ENCODE peak calls at places on chromosome 6, in ten cellular contexts. X, K, I, G, H, F, V, P, J and A are unnamed samples.

GRCh38 chr6:113449051-113449450 is 408.1 kb upstream of the MARCKS start:
- DNase-seq in V (no peak), J (no peak), G (no peak), I (no peak), H (no peak), F (no peak), X (no peak), K (no peak), P (no peak), A (no peak)

GRCh38 chr6:152150196-152150595 is 342.7 kb downstream of the ESR1 start:
- DNase-seq in J (no peak), F (no peak), I (no peak), G (no peak), H (no peak), P (no peak), K (no peak), X (no peak), V (no peak), A (no peak)

GRCh38 chr6:81894788-81895221 is 142.3 kb upstream of the TENT5A start:
- DNase-seq in J (no peak), X (peak), G (no peak), H (no peak), V (peak), K (peak), I (peak), P (no peak), F (no peak), A (peak)

GRCh38 chr6:85127696-85128225 is 322.1 kb upstream of the NT5E start:
- DNase-seq in I (no peak), F (no peak), P (no peak), K (no peak), H (no peak), X (no peak), G (no peak), J (no peak), V (no peak), A (no peak)

GRCh38 chr6:99467509-99468106 is 42.5 kb upstream of the PNISR start:
- DNase-seq in X (no peak), P (no peak), J (peak), G (no peak), I (no peak), F (peak), K (no peak), H (peak), V (peak), A (no peak)

GRCh38 chr6:21987501-21987957 is 309.3 kb downstream of the PRL start:
- DNase-seq in H (peak), V (peak), G (peak), J (no peak), I (peak), K (peak), P (peak), X (peak), F (no peak), A (peak)

GRCh38 chr6:119350202-119351004 is 842 bp upstream of the MAN1A1 start:
- DNase-seq in X (no peak), I (no peak), G (no peak), K (no peak), F (peak), P (no peak), J (no peak), H (peak), V (peak), A (no peak)

GRCh38 chr6:135675862-135676261 is 175.6 kb upstream of the PDE7B start:
- DNase-seq in F (peak), K (no peak), P (no peak), I (no peak), X (no peak), J (peak), G (peak), H (peak), V (peak), A (no peak)

GRCh38 chr6:13698715-13699114 is 12.9 kb downstream of the RANBP9 start:
- DNase-seq in P (no peak), V (no peak), H (peak), J (no peak), F (no peak), K (no peak), X (no peak), I (no peak), G (no peak), A (no peak)

GRCh38 chr6:30589754-30590358 is 18.6 kb downstream of the ABCF1 start:
- DNase-seq in G (no peak), P (no peak), X (no peak), I (no peak), H (no peak), V (no peak), F (no peak), K (no peak), J (no peak), A (no peak)

GRCh38 chr6:30592287-30592686 is 21.0 kb downstream of the ABCF1 start:
- DNase-seq in K (no peak), J (no peak), X (no peak), G (no peak), F (no peak), V (no peak), H (no peak), I (no peak), P (no peak), A (no peak)

GRCh38 chr6:30591008-30591407 is 19.8 kb downstream of the ABCF1 start:
- DNase-seq in F (no peak), H (no peak), V (peak), J (no peak), K (no peak), G (no peak), X (no peak), P (no peak), I (no peak), A (no peak)

DNA sequence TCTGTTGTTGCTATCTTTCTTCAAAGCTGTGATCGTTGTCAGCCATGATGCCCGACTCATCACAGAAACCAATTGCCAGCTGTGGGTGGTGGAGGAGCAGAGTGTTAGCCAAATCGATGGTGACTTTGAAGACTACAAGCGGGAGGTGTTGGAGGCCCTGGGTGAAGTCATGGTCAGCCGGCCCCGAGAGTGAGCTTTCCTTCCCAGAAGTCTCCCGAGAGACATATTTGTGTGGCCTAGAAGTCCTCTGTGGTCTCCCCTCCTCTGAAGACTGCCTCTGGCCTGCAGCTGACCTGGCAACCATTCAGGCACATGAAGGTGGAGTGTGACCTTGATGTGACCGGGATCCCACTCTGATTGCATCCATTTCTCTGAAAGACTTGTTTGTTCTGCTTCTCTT is 19.3 kb downstream of the ABCF1 start:
- DNase-seq in X (no peak), J (no peak), H (no peak), V (no peak), I (no peak), G (no peak), F (no peak), P (no peak), K (no peak), A (no peak)
- H3K27ac ChIP-seq in X (peak), J (no peak), H (no peak), V (peak), I (no peak), G (no peak), F (no peak), P (peak), K (peak), A (no peak)

GRCh38 chr6:6893701-6894100 is 214.1 kb upstream of the RREB1 start:
- DNase-seq in H (no peak), P (no peak), K (no peak), V (no peak), I (no peak), X (no peak), G (no peak), J (no peak), F (no peak), A (no peak)
- H3K27ac ChIP-seq in H (no peak), P (no peak), K (peak), V (peak), I (no peak), X (no peak), G (peak), J (no peak), F (no peak), A (no peak)

DNA sequence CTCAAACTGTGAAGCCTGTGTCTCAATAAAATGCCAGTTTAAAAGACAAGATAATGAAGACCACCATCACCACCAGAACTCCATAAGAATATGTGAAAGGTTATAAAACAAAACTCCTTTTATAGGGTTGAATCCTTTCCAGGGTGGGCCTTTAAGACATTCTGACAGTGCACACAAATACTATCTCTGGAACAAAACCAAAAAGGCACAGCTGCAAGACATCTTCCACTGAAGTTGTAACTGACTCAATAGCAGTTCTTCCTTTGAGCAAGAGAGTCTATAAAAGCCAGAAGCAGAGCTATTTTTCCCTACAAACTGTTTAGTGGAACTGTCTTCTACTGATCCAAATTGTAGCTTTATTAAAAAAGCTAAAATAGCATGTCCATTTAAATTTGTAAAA is 81.6 kb downstream of the EPB41L2 start:
- DNase-seq in F (no peak), I (no peak), V (peak), P (no peak), J (no peak), K (no peak), H (no peak), G (no peak), X (no peak), A (no peak)
- H3K27ac ChIP-seq in F (no peak), I (no peak), V (no peak), P (no peak), J (no peak), K (peak), H (no peak), G (no peak), X (no peak), A (no peak)

GRCh38 chr6:53484409-53485280 is 60.3 kb downstream of the GCLC start:
- DNase-seq in I (peak), H (peak), X (peak), V (peak), G (peak), F (peak), J (peak), K (peak), P (no peak), A (peak)
- H3K27ac ChIP-seq in I (peak), H (no peak), X (peak), V (no peak), G (no peak), F (no peak), J (no peak), K (peak), P (no peak), A (peak)

GRCh38 chr6:38264605-38265004 is 375.1 kb downstream of the BTBD9 start:
- DNase-seq in X (no peak), G (no peak), J (no peak), P (no peak), H (peak), I (no peak), K (no peak), V (no peak), F (no peak), A (no peak)

GRCh38 chr6:38259736-38260135 is 380.0 kb downstream of the BTBD9 start:
- DNase-seq in F (no peak), P (no peak), K (no peak), I (no peak), H (no peak), G (no peak), X (no peak), J (no peak), V (peak), A (no peak)

GRCh38 chr6:38261626-38262025 is 378.1 kb downstream of the BTBD9 start:
- DNase-seq in P (no peak), I (no peak), X (no peak), F (no peak), G (no peak), H (no peak), K (no peak), J (no peak), V (no peak), A (no peak)

GRCh38 chr6:38262041-38262440 is 377.7 kb downstream of the BTBD9 start:
- DNase-seq in F (no peak), H (peak), K (no peak), G (no peak), P (no peak), I (no peak), J (no peak), X (no peak), V (peak), A (no peak)

DNA sequence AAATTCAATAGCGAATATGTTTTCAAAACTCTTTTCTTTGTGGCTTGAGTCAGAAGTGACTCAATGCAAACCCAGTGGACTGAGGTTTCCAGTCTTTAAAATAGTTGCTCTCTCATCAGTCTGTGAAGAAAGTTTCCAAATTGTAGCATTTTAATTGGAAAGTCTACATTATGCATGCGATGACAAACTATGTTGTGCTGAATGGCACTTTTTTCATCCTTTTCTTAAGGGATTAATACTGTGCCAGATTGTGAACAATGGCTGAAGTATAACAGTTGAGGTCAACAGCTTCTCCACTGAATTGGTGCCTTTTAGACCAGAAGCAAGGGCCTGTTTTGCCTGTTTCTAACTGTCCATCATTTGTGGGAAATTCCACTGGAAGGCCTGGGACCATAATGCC is 377.1 kb downstream of the BTBD9 start:
- DNase-seq in X (peak), I (no peak), V (no peak), J (no peak), H (no peak), F (no peak), K (no peak), P (no peak), G (no peak), A (no peak)
- H3K27ac ChIP-seq in X (peak), I (no peak), V (no peak), J (no peak), H (peak), F (no peak), K (peak), P (peak), G (no peak), A (peak)

GRCh38 chr6:144447487-144447886 is 162.4 kb downstream of the UTRN start:
- DNase-seq in G (no peak), X (no peak), F (no peak), V (peak), H (no peak), J (no peak), I (no peak), P (no peak), K (no peak), A (no peak)
- H3K27ac ChIP-seq in G (no peak), X (no peak), F (no peak), V (no peak), H (no peak), J (no peak), I (no peak), P (no peak), K (no peak), A (no peak)

GRCh38 chr6:44571510-44571909 is 184.0 kb downstream of the CDC5L start:
- DNase-seq in F (no peak), K (no peak), I (no peak), P (no peak), G (no peak), V (no peak), J (no peak), H (no peak), X (no peak), A (no peak)

GRCh38 chr6:44572346-44572745 is 184.8 kb downstream of the CDC5L start:
- DNase-seq in K (no peak), I (no peak), V (no peak), G (no peak), J (no peak), X (no peak), F (no peak), P (no peak), H (no peak), A (no peak)

GRCh38 chr6:44569131-44569530 is 181.6 kb downstream of the CDC5L start:
- DNase-seq in F (no peak), J (no peak), H (no peak), I (no peak), G (no peak), X (no peak), K (no peak), P (no peak), V (no peak), A (no peak)

GRCh38 chr6:44567406-44567805 is 179.9 kb downstream of the CDC5L start:
- DNase-seq in G (no peak), J (no peak), V (peak), F (no peak), I (no peak), K (peak), X (no peak), H (no peak), P (no peak), A (no peak)

DNA sequence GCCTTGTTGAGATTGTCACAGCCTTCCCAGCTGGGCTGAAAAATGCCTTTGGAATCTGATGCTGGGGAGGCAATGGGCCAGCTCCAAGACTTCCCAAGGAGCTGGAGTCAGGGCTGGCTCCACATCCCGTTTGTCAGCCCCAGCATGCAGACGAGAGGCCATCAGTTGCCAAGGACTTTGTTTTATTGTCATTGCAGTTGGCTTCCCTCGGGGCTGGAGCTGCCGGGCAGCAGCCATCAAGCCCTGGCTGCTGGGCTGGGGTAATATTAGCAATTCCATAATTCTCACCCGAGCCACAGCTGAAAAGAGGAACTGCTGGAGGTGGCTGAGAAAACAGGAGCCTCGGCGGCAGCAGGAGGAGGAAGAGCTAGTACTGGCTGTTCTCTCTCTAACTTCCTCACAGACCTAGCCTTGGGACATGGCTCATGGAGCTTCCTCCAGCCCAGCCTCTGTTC is 182.5 kb downstream of the CDC5L start:
- DNase-seq in G (peak), P (no peak), F (no peak), J (no peak), X (no peak), I (no peak), H (no peak), K (peak), V (peak), A (peak)
- H3K27ac ChIP-seq in G (no peak), P (peak), F (no peak), J (no peak), X (peak), I (no peak), H (no peak), K (peak), V (no peak), A (peak)

GRCh38 chr6:26473758-26474438 is 16.1 kb downstream of the BTN2A1 start:
- DNase-seq in H (peak), I (peak), P (peak), V (peak), J (peak), X (peak), K (peak), F (peak), G (peak), A (peak)
- H3K27ac ChIP-seq in H (peak), I (peak), P (peak), V (peak), J (peak), X (peak), K (peak), F (peak), G (peak), A (peak)

GRCh38 chr6:144888621-144889020 is 603.5 kb downstream of the UTRN start:
- DNase-seq in F (no peak), X (no peak), K (no peak), V (no peak), I (no peak), P (no peak), H (no peak), G (no peak), J (no peak), A (no peak)
- H3K27ac ChIP-seq in F (no peak), X (no peak), K (no peak), V (no peak), I (no peak), P (no peak), H (no peak), G (no peak), J (no peak), A (no peak)

GRCh38 chr6:154649723-154650122 is 83.5 kb upstream of the SCAF8 start:
- DNase-seq in I (no peak), J (no peak), V (peak), G (no peak), H (no peak), P (no peak), X (no peak), K (no peak), F (no peak), A (no peak)

GRCh38 chr6:154650351-154650750 is 82.9 kb upstream of the SCAF8 start:
- DNase-seq in H (no peak), V (peak), F (no peak), G (no peak), P (no peak), X (no peak), I (no peak), J (no peak), K (no peak), A (no peak)

GRCh38 chr6:154653385-154653784 is 79.8 kb upstream of the SCAF8 start:
- DNase-seq in H (no peak), K (no peak), P (no peak), J (no peak), V (peak), F (no peak), I (no peak), X (no peak), G (no peak), A (no peak)

GRCh38 chr6:154653853-154654252 is 79.4 kb upstream of the SCAF8 start:
- DNase-seq in P (no peak), H (no peak), I (no peak), X (no peak), J (no peak), F (no peak), K (no peak), V (peak), G (no peak), A (no peak)

GRCh38 chr6:154651656-154652055 is 81.6 kb upstream of the SCAF8 start:
- DNase-seq in G (no peak), F (no peak), K (no peak), I (no peak), P (no peak), X (no peak), H (no peak), V (no peak), J (no peak), A (no peak)
- H3K27ac ChIP-seq in G (no peak), F (no peak), K (no peak), I (no peak), P (no peak), X (no peak), H (no peak), V (no peak), J (no peak), A (no peak)